ENCODE peak calls at places on chromosomes 11 and 22, in four cellular contexts. One of them, this sample, is unnamed. For H3K9me2, the result is how much of the 10 kb centered on the place peaks cover.

GRCh38 chr11:60971520-60971919 is at the start of gene CD6:
- DNase-seq in GM23338: no peak
- DNase-seq in PC-3: no peak
- DNase-seq in GM23248: no peak
- DNase-seq in this sample: no peak

GRCh38 chr11:111395081-111395480 is 16.0 kb upstream of the POU2AF1 start:
- DNase-seq in PC-3: no peak
- DNase-seq in GM23338: no peak
- DNase-seq in GM23248: no peak
- DNase-seq in this sample: no peak

GRCh38 chr22:27195104-27195503 is 537.7 kb downstream of the MIAT start:
- DNase-seq in GM23338: no peak
- DNase-seq in GM23248: no peak
- DNase-seq in PC-3: no peak
- DNase-seq in this sample: no peak

GRCh38 chr22:25406510-25407210 is 157.8 kb upstream of the GRK3 start:
- DNase-seq in GM23338: no peak
- DNase-seq in GM23248: no peak
- DNase-seq in PC-3: no peak
- DNase-seq in this sample: no peak

GRCh38 chr11:8375932-8376331 is 112.3 kb upstream of the LMO1 start:
- DNase-seq in GM23338: no peak
- DNase-seq in PC-3: no peak
- DNase-seq in GM23248: no peak
- DNase-seq in this sample: no peak

GRCh38 chr11:45924036-45924915 is 1.8 kb downstream of the LARGE2 start:
- DNase-seq in PC-3: no peak
- DNase-seq in GM23248: no peak
- DNase-seq in GM23338: no peak
- DNase-seq in this sample: no peak

GRCh38 chr11:1883342-1884122 is 8.2 kb downstream of the PRR33 start:
- DNase-seq in GM23338: no peak
- DNase-seq in GM23248: no peak
- DNase-seq in PC-3: no peak
- DNase-seq in this sample: peak

GRCh38 chr11:64313491-64314145 is 3.7 kb downstream of the TRMT112 start:
- DNase-seq in GM23248: peak
- DNase-seq in GM23338: no peak
- DNase-seq in PC-3: no peak
- DNase-seq in this sample: no peak

GRCh38 chr11:125762445-125762844 is 16.2 kb downstream of the PATE2 start:
- DNase-seq in GM23248: no peak
- DNase-seq in PC-3: no peak
- DNase-seq in GM23338: no peak
- DNase-seq in this sample: no peak

DNA sequence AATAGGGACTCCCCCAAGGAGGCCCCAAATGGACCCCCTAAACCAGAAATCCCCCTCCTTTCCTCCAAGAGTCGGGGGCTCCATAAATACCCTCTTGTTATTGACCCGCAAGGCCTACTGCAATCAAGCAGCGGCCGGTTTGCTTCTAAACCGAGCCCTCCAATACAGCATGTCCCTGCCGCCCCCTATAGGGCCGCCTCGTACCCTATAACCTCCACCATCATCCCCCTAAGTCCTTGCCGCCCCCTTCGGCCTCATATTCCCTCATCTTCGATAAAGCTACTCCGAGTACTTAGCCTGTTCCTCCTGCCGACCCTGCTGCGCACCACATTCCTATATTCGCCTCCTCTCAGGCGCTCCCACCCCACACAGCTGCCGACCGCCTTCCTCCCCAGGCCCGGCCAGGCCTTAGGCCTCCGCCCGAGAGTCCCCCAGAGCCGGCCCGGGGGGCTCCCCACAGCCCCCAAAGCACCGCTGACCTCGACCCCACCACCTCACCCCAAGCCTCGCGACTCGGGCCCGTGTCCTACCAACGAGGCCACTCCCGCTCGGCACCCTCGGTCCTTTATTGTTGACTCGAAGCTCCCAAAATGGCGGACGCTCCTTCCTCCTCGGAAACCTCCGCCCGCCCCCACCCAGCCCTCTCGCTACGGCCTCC is 478 bp downstream of the DDX6 start:
- DNase-seq in PC-3: peak
- DNase-seq in GM23338: peak
- DNase-seq in GM23248: peak
- DNase-seq in this sample: peak
- H3K9me2 ChIP-seq in PC-3: under half
- H3K9me2 ChIP-seq in GM23338: under half
- H3K9me2 ChIP-seq in GM23248: under half
- H3K9me2 ChIP-seq in this sample: under half

DNA sequence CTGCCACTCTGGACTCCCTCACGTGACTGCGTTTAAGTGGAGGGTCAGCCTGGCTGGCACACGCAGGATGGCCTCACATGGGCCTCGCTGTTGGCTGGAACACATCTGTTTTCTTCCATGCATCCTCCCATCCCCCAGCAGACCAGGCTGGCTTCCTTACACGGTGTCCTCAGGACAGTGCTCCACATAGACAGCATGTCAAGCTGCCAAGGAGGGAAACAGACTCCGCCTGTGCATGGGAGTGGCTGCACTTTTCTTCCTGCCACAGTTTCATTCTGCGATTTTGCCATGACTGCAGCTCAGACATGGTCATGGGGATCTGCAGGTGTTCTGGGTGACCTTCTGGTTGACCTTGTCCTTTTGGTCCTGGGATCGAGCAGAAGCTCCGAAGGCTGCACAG is 344.2 kb downstream of the SHANK2 start:
- DNase-seq in GM23338: no peak
- DNase-seq in GM23248: no peak
- DNase-seq in PC-3: no peak
- DNase-seq in this sample: no peak
- H3K9me2 ChIP-seq in GM23338: under half
- H3K9me2 ChIP-seq in GM23248: under half
- H3K9me2 ChIP-seq in PC-3: under half
- H3K9me2 ChIP-seq in this sample: under half

DNA sequence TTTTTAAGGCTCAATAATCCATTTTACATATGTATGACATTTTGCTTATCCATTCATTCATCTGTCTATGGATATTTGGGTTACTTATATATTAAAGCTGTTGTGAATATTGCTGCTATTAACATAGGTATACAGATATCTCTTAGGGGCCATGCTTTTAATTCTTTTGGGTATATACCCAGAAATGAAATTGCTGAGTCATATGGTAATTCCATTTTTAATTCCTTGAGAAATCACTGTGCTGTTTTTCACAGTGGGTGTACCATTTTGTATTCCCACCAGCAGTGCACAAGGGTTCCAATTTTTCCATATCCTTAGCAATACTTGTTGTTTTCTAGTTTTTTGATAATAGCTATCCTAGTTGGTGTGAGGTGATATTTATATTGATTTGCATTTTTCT is 19.0 kb downstream of the PRMT3 start:
- DNase-seq in GM23338: no peak
- DNase-seq in PC-3: no peak
- DNase-seq in GM23248: no peak
- DNase-seq in this sample: no peak
- H3K9me2 ChIP-seq in GM23338: under half
- H3K9me2 ChIP-seq in PC-3: under half
- H3K9me2 ChIP-seq in GM23248: under half
- H3K9me2 ChIP-seq in this sample: under half

GRCh38 chr11:86537541-86538222 is 134.7 kb downstream of the ME3 start:
- DNase-seq in PC-3: no peak
- DNase-seq in GM23248: no peak
- DNase-seq in GM23338: peak
- DNase-seq in this sample: no peak
- H3K9me2 ChIP-seq in PC-3: under half
- H3K9me2 ChIP-seq in GM23248: under half
- H3K9me2 ChIP-seq in GM23338: under half
- H3K9me2 ChIP-seq in this sample: under half

GRCh38 chr11:94870422-94870821 is 102.3 kb downstream of the AMOTL1 start:
- DNase-seq in GM23248: no peak
- DNase-seq in PC-3: no peak
- DNase-seq in GM23338: no peak
- DNase-seq in this sample: no peak

GRCh38 chr11:94871491-94872185 is 101.7 kb downstream of the CWC15 start:
- DNase-seq in GM23248: no peak
- DNase-seq in GM23338: no peak
- DNase-seq in PC-3: no peak
- DNase-seq in this sample: no peak

GRCh38 chr11:94868468-94868867 is 100.3 kb downstream of the AMOTL1 start:
- DNase-seq in PC-3: no peak
- DNase-seq in GM23248: no peak
- DNase-seq in GM23338: no peak
- DNase-seq in this sample: no peak

GRCh38 chr11:94866936-94867795 is 99.0 kb downstream of the AMOTL1 start:
- DNase-seq in GM23248: no peak
- DNase-seq in PC-3: no peak
- DNase-seq in GM23338: no peak
- DNase-seq in this sample: no peak

DNA sequence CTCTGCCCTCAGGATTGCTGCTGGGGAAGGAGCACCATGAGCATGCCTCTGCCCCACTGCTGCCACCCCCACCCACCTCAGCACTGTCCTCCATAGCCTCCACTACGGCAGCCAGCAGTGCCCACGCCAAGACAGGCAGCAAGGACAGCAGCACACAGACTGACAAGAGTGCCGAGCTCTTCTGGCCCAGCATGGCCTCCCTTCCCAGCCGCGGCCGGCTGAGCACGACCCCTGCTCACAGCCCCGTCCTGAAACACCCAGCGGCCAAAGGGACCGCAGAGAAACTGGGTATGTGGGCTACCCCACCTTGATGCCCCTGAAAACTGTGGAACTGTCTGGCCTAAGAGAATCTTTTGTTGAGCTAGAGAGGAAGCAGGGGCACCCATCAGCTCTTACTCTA is 101.0 kb downstream of the AMOTL1 start:
- DNase-seq in GM23248: no peak
- DNase-seq in PC-3: no peak
- DNase-seq in GM23338: no peak
- DNase-seq in this sample: no peak
- H3K9me2 ChIP-seq in GM23248: under half
- H3K9me2 ChIP-seq in PC-3: under half
- H3K9me2 ChIP-seq in GM23338: under half
- H3K9me2 ChIP-seq in this sample: under half